ENCODE peak calls at places on chromosomes 5 and 9, in four cellular contexts. H, E, D and M are unnamed samples.

GRCh38 chr9:110797611-110798010 is 129.0 kb downstream of the MUSK start:
- DNase-seq in H (no peak), E (no peak), D (no peak), M (no peak)

GRCh38 chr5:144013816-144014215 is 156.6 kb downstream of the YIPF5 start:
- DNase-seq in H (no peak), E (no peak), D (no peak), M (no peak)

GRCh38 chr9:91443994-91444392 is 20.4 kb upstream of the NFIL3 start:
- DNase-seq in H (no peak), E (no peak), D (no peak), M (no peak)

GRCh38 chr9:89376741-89377140 is 58.4 kb downstream of the SECISBP2 start:
- DNase-seq in H (no peak), E (no peak), D (no peak), M (no peak)

GRCh38 chr9:97438666-97439065 is 26.8 kb downstream of the TDRD7 start:
- DNase-seq in H (no peak), E (no peak), D (no peak), M (no peak)

GRCh38 chr5:32711693-32712462 is 757 bp downstream of the NPR3 start:
- DNase-seq in H (no peak), E (peak), D (no peak), M (no peak)

GRCh38 chr9:98488578-98489312 is 220.0 kb downstream of the GABBR2 start:
- DNase-seq in H (no peak), E (no peak), D (no peak), M (no peak)

GRCh38 chr5:170262061-170262764 is 29.4 kb downstream of the C5orf58 start:
- DNase-seq in H (no peak), E (no peak), D (no peak), M (no peak)

GRCh38 chr9:20508242-20508641 is 114.1 kb downstream of the MLLT3 start:
- DNase-seq in H (no peak), E (no peak), D (no peak), M (no peak)

GRCh38 chr9:33124046-33124445 is 43.1 kb downstream of the B4GALT1 start:
- DNase-seq in H (no peak), E (no peak), D (no peak), M (no peak)

GRCh38 chr5:98779264-98779877 is 5.9 kb downstream of the RGMB start:
- DNase-seq in H (no peak), E (no peak), D (no peak), M (no peak)

GRCh38 chr9:136927343-136928261 is 16.9 kb downstream of the FBXW5 start:
- DNase-seq in H (no peak), E (no peak), D (no peak), M (no peak)

GRCh38 chr9:128629852-128630545 is 26.6 kb downstream of the DYNC2I2 start:
- DNase-seq in H (no peak), E (no peak), D (no peak), M (no peak)